ENCODE peak calls at places on chromosomes 12 and 14, in four cellular contexts. Y is breast epithelium, T is A549, B is lower leg skin. R is an unnamed sample.

GRCh38 chr14:41285193-41285748 is 321.4 kb upstream of the LRFN5 start:
- DNase-seq in Y (no peak), T (peak), B (no peak), R (no peak)

GRCh38 chr12:3313655-3314305 is 177.2 kb upstream of the PRMT8 start:
- DNase-seq in Y (no peak), T (peak), B (no peak), R (no peak)

GRCh38 chr14:49405291-49405690 is 180.9 kb downstream of the RPS29 start:
- DNase-seq in Y (no peak), T (no peak), B (no peak), R (no peak)

GRCh38 chr12:101598483-101598882 is 3.7 kb downstream of the MYBPC1 start:
- DNase-seq in Y (no peak), T (no peak), B (no peak), R (no peak)

GRCh38 chr12:27937768-27938167 is 34.8 kb downstream of the PTHLH start:
- DNase-seq in Y (no peak), T (no peak), B (no peak), R (no peak)

GRCh38 chr14:104390941-104391901 is 188.3 kb upstream of the C14orf180 start:
- DNase-seq in Y (peak), T (no peak), B (peak), R (no peak)

GRCh38 chr14:52494444-52494843 is 57.9 kb downstream of the TXNDC16 start:
- DNase-seq in Y (no peak), T (no peak), B (no peak), R (no peak)

GRCh38 chr12:50257226-50258166 is 25.8 kb downstream of the LIMA1 start:
- DNase-seq in Y (no peak), T (peak), B (no peak), R (no peak)

GRCh38 chr12:123645851-123646250 is 12.2 kb downstream of the GTF2H3 start:
- DNase-seq in Y (no peak), T (no peak), B (no peak), R (no peak)

GRCh38 chr14:103408491-103409155 is 23.4 kb downstream of the MARK3 start:
- DNase-seq in Y (no peak), T (no peak), B (no peak), R (no peak)

GRCh38 chr12:92108651-92109050 is 37.0 kb downstream of the BTG1 start:
- DNase-seq in Y (no peak), T (peak), B (no peak), R (no peak)

GRCh38 chr14:72699852-72700257 is 194.0 kb downstream of the DPF3 start:
- DNase-seq in Y (no peak), T (peak), B (no peak), R (no peak)

GRCh38 chr12:127178463-127178862 is 1088.5 kb upstream of the TMEM132C start:
- DNase-seq in Y (no peak), T (no peak), B (no peak), R (no peak)

GRCh38 chr12:6376079-6376941 is 947 bp upstream of the SCNN1A start:
- DNase-seq in Y (peak), T (peak), B (peak), R (peak)

GRCh38 chr12:49944046-49944445 is 6.5 kb upstream of the AQP2 start:
- DNase-seq in Y (peak), T (no peak), B (no peak), R (no peak)

GRCh38 chr14:55136241-55136640 is 7.2 kb downstream of the LGALS3 start:
- DNase-seq in Y (no peak), T (no peak), B (no peak), R (no peak)

GRCh38 chr12:24698972-24699371 is 249.9 kb downstream of the BCAT1 start:
- DNase-seq in Y (no peak), T (no peak), B (no peak), R (no peak)

GRCh38 chr14:73463411-73463810 is 5.1 kb upstream of the NUMB start:
- DNase-seq in Y (no peak), T (peak), B (peak), R (peak)

GRCh38 chr12:119870462-119870861 is 6.7 kb downstream of the CIT start:
- DNase-seq in Y (no peak), T (no peak), B (no peak), R (no peak)

GRCh38 chr14:34059037-34059924 is 108.4 kb upstream of the EGLN3 start:
- DNase-seq in Y (no peak), T (peak), B (no peak), R (no peak)

GRCh38 chr14:34060747-34061050 is 109.8 kb upstream of the EGLN3 start:
- DNase-seq in Y (no peak), T (no peak), B (no peak), R (no peak)

GRCh38 chr14:34062353-34062973 is 111.6 kb upstream of the EGLN3 start:
- DNase-seq in Y (no peak), T (no peak), B (no peak), R (no peak)

GRCh38 chr14:34058510-34058909 is 107.6 kb upstream of the EGLN3 start:
- DNase-seq in Y (no peak), T (no peak), B (no peak), R (no peak)

GRCh38 chr14:34059925-34060746 is 109.3 kb upstream of the EGLN3 start:
- DNase-seq in Y (peak), T (peak), B (peak), R (peak)
- TF ChIP-seq POLR2A in Y (no peak), T (peak), B (no peak), R (no peak)

GRCh38 chr12:63779498-63780481 is at the start of gene RXYLT1:
- DNase-seq in Y (peak), T (peak), B (peak), R (peak)
- TF ChIP-seq POLR2A in Y (peak), T (peak), B (no peak), R (peak)

GRCh38 chr12:103948746-103949406 is 16.8 kb upstream of the TDG start:
- DNase-seq in Y (no peak), T (no peak), B (no peak), R (no peak)
- TF ChIP-seq POLR2A in Y (no peak), T (no peak), B (no peak), R (no peak)

GRCh38 chr12:110577717-110578521 is 5.2 kb downstream of the PPTC7 start:
- DNase-seq in Y (no peak), T (peak), B (no peak), R (no peak)
- TF ChIP-seq POLR2A in Y (no peak), T (no peak), B (no peak), R (no peak)

GRCh38 chr14:23185046-23185445 is 1.6 kb upstream of the SLC7A8 start:
- DNase-seq in Y (no peak), T (no peak), B (no peak), R (no peak)

GRCh38 chr14:23182372-23183014 is 967 bp downstream of the SLC7A8 start:
- DNase-seq in Y (peak), T (no peak), B (peak), R (no peak)

GRCh38 chr14:23181946-23182345 is 1.5 kb downstream of the SLC7A8 start:
- DNase-seq in Y (no peak), T (no peak), B (no peak), R (no peak)

GRCh38 chr14:23183076-23183475 is 384 bp downstream of the SLC7A8 start:
- DNase-seq in Y (no peak), T (no peak), B (no peak), R (no peak)

DNA sequence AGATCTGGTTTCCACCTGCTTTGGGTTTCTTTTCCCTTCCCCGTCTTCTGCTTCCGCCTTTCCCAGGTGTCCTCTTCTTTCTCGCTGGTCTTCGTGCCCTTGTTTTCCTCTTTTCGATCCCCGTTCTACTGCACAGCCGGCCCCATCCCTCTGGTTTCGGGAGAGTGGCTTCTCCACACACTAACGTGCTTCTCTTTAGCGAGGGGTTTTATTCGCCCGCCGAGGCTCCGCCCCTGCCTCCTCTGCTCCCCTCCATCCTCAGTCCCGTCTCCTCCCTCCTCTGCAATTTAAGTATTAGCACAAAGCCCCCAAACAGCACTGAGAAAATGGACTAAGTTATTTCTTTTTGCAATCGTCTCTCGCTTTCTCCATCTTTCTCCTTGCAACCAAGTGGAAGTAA is at the start of gene SLC7A8:
- DNase-seq in Y (peak), T (no peak), B (peak), R (no peak)
- TF ChIP-seq POLR2A in Y (peak), T (no peak), B (no peak), R (no peak)

DNA sequence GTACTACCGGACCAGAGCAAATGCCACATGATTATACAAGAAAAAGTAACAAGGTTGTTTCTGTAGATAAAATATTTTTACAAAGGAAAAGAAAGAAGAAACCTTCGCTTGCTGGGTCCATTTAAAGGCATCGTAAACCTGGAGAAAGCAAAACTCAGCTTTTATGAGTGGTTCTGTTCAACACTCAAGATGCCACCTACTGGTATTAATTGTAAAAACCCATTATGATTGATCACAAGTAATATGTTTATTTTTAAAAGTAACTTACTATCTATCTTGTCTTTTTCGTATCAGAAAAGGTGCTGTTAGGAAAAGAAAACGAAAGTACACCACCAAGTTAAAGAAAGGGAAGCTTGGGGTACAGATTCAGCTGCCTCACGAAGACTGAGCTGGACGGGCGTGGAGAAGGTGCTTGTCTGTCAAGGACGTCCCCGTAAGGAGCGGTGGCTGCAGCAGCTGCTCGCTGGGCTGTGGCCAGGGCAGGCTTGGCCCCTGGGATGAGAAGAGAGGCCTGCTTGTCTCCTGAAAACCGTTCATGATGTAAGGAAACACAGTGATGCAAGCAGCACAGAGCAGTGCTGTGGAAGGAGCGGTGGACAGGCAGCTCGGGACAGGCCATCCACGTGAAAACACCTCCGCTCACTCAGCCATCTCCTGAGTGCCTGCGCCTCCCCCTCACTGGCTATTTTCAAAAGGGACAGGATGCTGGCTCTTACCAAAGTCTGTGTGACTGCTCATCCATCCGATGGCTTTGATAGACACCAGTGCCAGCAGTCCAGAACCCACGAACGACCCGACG is 25.0 kb downstream of the SLC15A4 start:
- DNase-seq in Y (no peak), T (no peak), B (no peak), R (no peak)
- TF ChIP-seq POLR2A in Y (no peak), T (no peak), B (no peak), R (no peak)

DNA sequence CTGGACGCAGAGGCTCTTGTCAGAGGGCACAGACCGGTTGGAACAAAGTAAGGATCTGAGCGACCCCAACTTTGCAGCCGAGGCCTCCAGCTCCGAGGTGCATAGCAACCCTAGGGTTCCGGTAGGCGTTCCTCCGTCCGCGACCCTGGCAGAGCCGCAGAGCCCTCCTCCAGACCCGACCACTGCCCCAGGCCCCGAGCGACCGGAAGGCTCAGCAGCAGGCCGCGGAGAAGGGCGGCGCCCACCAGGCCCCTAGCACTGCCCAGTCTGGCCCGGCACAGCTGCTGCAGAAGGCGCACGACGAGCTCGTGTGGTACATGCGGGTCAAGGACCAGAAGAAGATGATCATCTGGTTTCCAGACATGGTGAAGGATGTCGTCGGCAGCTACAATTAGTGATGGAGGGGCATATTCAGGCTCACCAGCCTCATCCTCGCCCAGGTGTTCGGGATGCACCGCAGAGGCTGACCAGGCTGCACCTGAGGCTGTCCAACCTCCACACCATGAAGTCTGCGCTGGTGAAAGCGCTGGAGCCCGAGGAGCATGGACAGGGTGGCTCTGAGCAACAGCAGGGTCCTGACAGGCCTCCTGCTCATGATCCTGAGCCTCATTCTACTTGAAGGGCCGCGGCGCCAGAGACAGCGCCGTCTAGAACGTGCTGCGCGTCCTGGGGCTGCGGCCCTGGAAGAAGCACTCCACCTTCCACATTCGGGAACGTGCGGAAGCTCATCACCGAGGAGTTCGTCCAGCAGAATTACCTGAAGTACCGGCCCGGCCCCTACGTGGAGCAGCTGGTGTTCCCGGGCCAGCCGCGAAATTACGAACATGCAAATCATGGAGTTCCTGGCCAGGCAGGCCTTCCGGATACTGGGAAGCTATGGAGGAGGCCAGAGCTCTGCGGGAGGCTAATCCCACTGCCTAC is 24.5 kb downstream of the CAPS2 start:
- DNase-seq in Y (no peak), T (no peak), B (no peak), R (no peak)
- TF ChIP-seq POLR2A in Y (no peak), T (no peak), B (no peak), R (no peak)

DNA sequence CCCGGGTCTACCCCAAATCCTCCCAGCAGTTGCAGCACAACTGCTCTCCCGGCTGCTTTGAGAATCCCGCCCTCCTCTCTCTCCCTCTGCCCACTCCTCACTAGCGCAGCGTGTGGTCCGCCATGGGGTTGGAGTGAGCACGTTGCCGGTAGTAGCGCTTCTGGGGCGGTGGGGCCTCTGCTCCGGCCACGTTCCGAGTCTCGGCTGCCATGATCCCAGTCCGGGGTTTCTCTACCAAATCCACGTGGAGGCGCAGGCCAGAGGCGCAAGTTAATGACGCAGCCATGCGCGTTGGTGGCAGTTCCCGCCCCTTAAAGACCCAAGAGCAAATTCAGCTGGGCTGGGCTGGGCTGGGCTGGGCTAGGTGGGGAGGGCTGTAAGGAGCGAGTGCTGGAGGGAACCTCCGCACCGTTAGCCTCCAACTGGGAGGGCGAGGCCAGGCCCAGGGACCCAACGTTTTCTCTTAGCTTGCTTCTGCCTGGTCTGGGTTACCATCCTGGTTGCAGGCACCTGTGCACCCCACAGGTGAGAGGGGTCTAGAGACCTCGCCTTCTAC is at the start of gene METTL1:
- DNase-seq in Y (peak), T (peak), B (peak), R (peak)
- TF ChIP-seq POLR2A in Y (no peak), T (peak), B (no peak), R (peak)